ENCODE peak calls at places on chromosomes 7 and 10, in eight cellular contexts. W, M, P, A, S, X, H and U are unnamed samples.

GRCh38 chr10:86206216-86206615 is 160.4 kb downstream of the GRID1 start:
- DNase-seq in A (no peak), S (no peak), M (no peak), P (peak), X (no peak), W (no peak), H (no peak), U (no peak)

GRCh38 chr7:115328018-115328417 is 406.1 kb downstream of the MDFIC start:
- DNase-seq in A (no peak), H (peak), X (no peak), M (no peak), S (no peak), W (no peak), P (no peak), U (no peak)

GRCh38 chr7:44187636-44188416 is 1.4 kb downstream of the GCK start:
- DNase-seq in H (no peak), W (no peak), M (no peak), P (no peak), X (no peak), S (no peak), A (no peak), U (no peak)

GRCh38 chr7:129719980-129720732 is 108.6 kb downstream of the NRF1 start:
- DNase-seq in M (no peak), A (no peak), S (no peak), H (no peak), X (no peak), W (no peak), P (no peak), U (peak)

GRCh38 chr10:61052469-61053205 is 108.7 kb upstream of the RHOBTB1 start:
- DNase-seq in S (no peak), H (no peak), A (no peak), W (no peak), P (no peak), M (no peak), X (no peak), U (no peak)

GRCh38 chr10:6173203-6173602 is 29.5 kb upstream of the PFKFB3 start:
- DNase-seq in W (no peak), M (peak), H (no peak), A (no peak), S (no peak), P (no peak), X (peak), U (no peak)

GRCh38 chr10:95295031-95295755 is 4.4 kb upstream of the PDLIM1 start:
- DNase-seq in S (no peak), P (no peak), W (peak), H (peak), X (no peak), A (peak), M (no peak), U (peak)

GRCh38 chr7:47254081-47255006 is 327.6 kb downstream of the TNS3 start:
- DNase-seq in S (peak), A (peak), H (peak), W (no peak), M (no peak), X (peak), P (peak), U (peak)

GRCh38 chr7:114842551-114843065 is 79.3 kb upstream of the MDFIC start:
- DNase-seq in H (no peak), P (no peak), S (no peak), A (no peak), X (no peak), M (no peak), W (no peak), U (no peak)

GRCh38 chr10:33542747-33543505 is 208.5 kb upstream of the NRP1 start:
- DNase-seq in P (no peak), W (no peak), S (no peak), H (peak), M (no peak), X (no peak), A (no peak), U (no peak)

GRCh38 chr7:116828281-116828680 is 34.1 kb upstream of the CAPZA2 start:
- DNase-seq in H (no peak), A (no peak), P (no peak), M (no peak), S (no peak), X (no peak), W (no peak), U (no peak)

GRCh38 chr7:88169717-88170320 is 50.0 kb downstream of the SRI start:
- DNase-seq in A (no peak), M (no peak), P (no peak), H (peak), X (peak), W (peak), S (no peak), U (peak)

GRCh38 chr7:35334511-35334910 is 80.6 kb upstream of the TBX20 start:
- DNase-seq in M (no peak), S (no peak), W (peak), A (no peak), P (no peak), H (peak), X (no peak), U (no peak)

GRCh38 chr10:118045154-118045841 is 1.4 kb downstream of the RAB11FIP2 start:
- DNase-seq in H (no peak), X (no peak), A (no peak), M (no peak), P (no peak), W (no peak), S (no peak), U (no peak)